ENCODE peak calls at places on chromosomes 3 and 15, in nine cellular contexts. P, R, L, C, D, H, T, Y and F are unnamed samples.

GRCh38 chr15:58477228-58477627 is 45.4 kb downstream of the LIPC start:
- DNase-seq in P (no peak), R (no peak), L (no peak), C (peak), D (no peak), H (no peak), T (no peak), Y (no peak), F (no peak)

GRCh38 chr3:16233806-16234205 is 30.9 kb downstream of the DPH3 start:
- DNase-seq in P (no peak), R (no peak), L (no peak), C (no peak), D (no peak), H (no peak), T (no peak), Y (no peak), F (no peak)

GRCh38 chr3:32181801-32182200 is 56.7 kb upstream of the CMTM8 start:
- DNase-seq in P (no peak), R (no peak), L (no peak), C (no peak), D (no peak), H (no peak), T (no peak), Y (no peak), F (peak)

GRCh38 chr3:94066829-94067470 is 4.1 kb downstream of the NSUN3 start:
- DNase-seq in P (no peak), R (no peak), L (no peak), C (no peak), D (no peak), H (no peak), T (no peak), Y (no peak), F (no peak)

GRCh38 chr3:162217603-162218002 is 721.0 kb downstream of the OTOL1 start:
- DNase-seq in P (no peak), R (no peak), L (peak), C (no peak), D (no peak), H (no peak), T (peak), Y (no peak), F (no peak)

GRCh38 chr3:113771993-113772392 is 25.2 kb downstream of the ATP6V1A start:
- DNase-seq in P (no peak), R (no peak), L (no peak), C (no peak), D (no peak), H (no peak), T (no peak), Y (no peak), F (no peak)

GRCh38 chr3:38454884-38455638 is 1.4 kb downstream of the ACVR2B start:
- DNase-seq in P (peak), R (peak), L (peak), C (peak), D (peak), H (peak), T (peak), Y (peak), F (peak)

GRCh38 chr3:146222204-146223046 is 28.5 kb downstream of the PLSCR4 start:
- DNase-seq in P (no peak), R (no peak), L (no peak), C (no peak), D (no peak), H (no peak), T (peak), Y (peak), F (peak)

GRCh38 chr15:51724673-51725072 is 12.8 kb downstream of the LYSMD2 start:
- DNase-seq in P (no peak), R (no peak), L (no peak), C (no peak), D (no peak), H (no peak), T (no peak), Y (no peak), F (no peak)

GRCh38 chr15:31342381-31342780 is 15.7 kb downstream of the KLF13 start:
- DNase-seq in P (no peak), R (no peak), L (no peak), C (no peak), D (no peak), H (no peak), T (no peak), Y (no peak), F (no peak)

GRCh38 chr15:57017024-57017423 is 98.6 kb downstream of the TCF12 start:
- DNase-seq in P (no peak), R (no peak), L (peak), C (peak), D (no peak), H (no peak), T (peak), Y (peak), F (no peak)
- H3K4me3 ChIP-seq in P (no peak), R (no peak), L (no peak), C (no peak), D (no peak), H (no peak), T (no peak), Y (no peak), F (no peak)

GRCh38 chr3:73602171-73602570 is 22.6 kb downstream of the PDZRN3 start:
- DNase-seq in P (no peak), R (no peak), L (peak), C (peak), D (no peak), H (peak), T (peak), Y (peak), F (no peak)

GRCh38 chr3:73605388-73605787 is 19.4 kb downstream of the PDZRN3 start:
- DNase-seq in P (no peak), R (no peak), L (peak), C (no peak), D (no peak), H (peak), T (peak), Y (no peak), F (no peak)

GRCh38 chr3:73604491-73604890 is 20.2 kb downstream of the PDZRN3 start:
- DNase-seq in P (no peak), R (no peak), L (no peak), C (no peak), D (no peak), H (no peak), T (peak), Y (no peak), F (no peak)

GRCh38 chr3:73605861-73606260 is 18.9 kb downstream of the PDZRN3 start:
- DNase-seq in P (no peak), R (no peak), L (no peak), C (no peak), D (no peak), H (no peak), T (no peak), Y (no peak), F (no peak)

DNA sequence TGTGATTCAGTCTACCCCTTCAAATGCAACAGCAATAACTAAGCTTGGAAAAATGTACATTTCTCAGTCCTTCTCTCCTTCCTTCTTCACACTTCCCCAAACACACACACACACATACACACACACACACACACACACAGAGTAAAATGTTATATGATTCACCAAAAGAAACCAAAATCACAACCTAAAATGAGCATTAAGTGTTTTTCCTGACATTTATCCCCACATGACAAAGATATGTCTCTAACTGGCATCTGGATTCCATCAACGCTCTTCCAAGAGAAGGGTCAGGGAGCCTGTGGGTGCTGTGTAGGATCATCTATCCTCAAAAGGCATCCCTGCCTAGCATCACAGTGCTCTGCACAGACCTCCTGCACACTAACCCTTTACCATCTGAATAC is 21.0 kb downstream of the PDZRN3 start:
- DNase-seq in P (no peak), R (no peak), L (peak), C (no peak), D (no peak), H (no peak), T (peak), Y (no peak), F (no peak)
- H3K4me3 ChIP-seq in P (no peak), R (no peak), L (peak), C (no peak), D (no peak), H (no peak), T (no peak), Y (no peak), F (no peak)

GRCh38 chr3:10948326-10948725 is 44.2 kb upstream of the SLC6A1 start:
- DNase-seq in P (no peak), R (no peak), L (no peak), C (no peak), D (no peak), H (no peak), T (no peak), Y (no peak), F (no peak)

GRCh38 chr3:10951295-10951926 is 41.1 kb upstream of the SLC6A1 start:
- DNase-seq in P (no peak), R (no peak), L (no peak), C (no peak), D (peak), H (no peak), T (no peak), Y (no peak), F (no peak)

GRCh38 chr3:10952525-10952924 is 40.0 kb upstream of the SLC6A1 start:
- DNase-seq in P (no peak), R (no peak), L (no peak), C (no peak), D (peak), H (no peak), T (no peak), Y (no peak), F (no peak)

GRCh38 chr3:10949197-10949596 is 43.4 kb upstream of the SLC6A1 start:
- DNase-seq in P (no peak), R (no peak), L (no peak), C (peak), D (no peak), H (no peak), T (no peak), Y (no peak), F (no peak)

DNA sequence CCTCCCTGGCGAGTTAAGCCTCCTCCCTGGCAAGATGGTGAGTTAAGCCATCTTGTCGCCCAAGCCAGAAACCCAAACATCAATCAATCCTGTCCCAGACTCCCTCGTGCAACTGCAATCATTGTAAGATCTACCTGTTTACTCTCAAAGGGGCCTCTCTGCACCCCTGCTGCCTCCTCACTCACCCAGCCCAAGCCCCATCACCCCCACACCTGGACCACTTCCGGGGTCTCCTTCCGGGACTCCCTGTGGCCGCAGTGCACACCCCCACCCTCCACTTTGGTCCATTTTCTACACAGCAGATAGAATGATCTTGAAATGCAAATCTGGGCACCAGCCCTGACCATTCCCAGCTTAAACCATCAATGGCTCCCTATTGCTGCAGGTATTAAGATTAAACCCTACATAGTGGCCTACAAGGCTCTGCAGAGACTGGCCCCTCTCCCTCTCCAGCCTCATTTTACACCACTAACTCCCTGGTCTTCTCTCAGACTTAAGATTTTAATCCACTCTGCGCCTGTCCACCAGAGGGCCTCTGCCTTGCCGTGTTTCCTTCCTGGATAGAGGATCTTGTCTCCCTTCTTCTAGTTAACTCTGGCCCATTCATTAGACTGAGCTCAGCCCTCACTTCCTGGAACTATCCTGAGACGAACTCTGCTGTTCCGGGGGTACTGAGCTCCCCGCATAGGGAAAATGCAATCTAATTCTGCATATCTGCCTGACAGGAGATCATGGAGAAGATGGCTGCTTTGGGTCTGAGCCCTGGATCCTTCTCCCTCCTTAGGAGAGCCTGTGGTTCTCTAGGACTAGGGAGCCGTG is 41.9 kb upstream of the SLC6A1 start:
- DNase-seq in P (no peak), R (no peak), L (peak), C (peak), D (no peak), H (peak), T (peak), Y (no peak), F (peak)
- H3K4me3 ChIP-seq in P (no peak), R (no peak), L (no peak), C (no peak), D (no peak), H (no peak), T (no peak), Y (no peak), F (no peak)

DNA sequence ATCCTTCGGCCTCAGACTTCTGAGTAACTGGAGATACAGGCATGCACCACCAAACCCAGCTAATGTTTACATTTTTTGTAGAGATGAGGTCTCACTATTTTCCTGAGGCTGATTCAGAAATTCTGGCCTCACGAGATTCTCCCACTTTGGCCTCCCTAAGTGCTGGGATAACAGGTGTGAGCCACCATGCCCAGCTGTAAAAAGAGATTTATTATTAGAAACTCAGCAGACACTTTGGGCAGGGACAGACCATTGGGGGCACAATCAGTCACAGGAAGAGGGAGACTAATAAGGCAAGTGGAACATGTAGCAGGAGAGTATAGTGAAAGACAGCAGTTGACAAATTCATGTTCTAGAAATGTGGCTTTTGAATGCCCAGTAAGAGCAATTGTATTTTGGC is 249.2 kb downstream of the CBLB start:
- DNase-seq in P (no peak), R (no peak), L (no peak), C (peak), D (no peak), H (no peak), T (no peak), Y (peak), F (no peak)
- H3K4me3 ChIP-seq in P (no peak), R (no peak), L (no peak), C (no peak), D (no peak), H (no peak), T (no peak), Y (no peak), F (no peak)

GRCh38 chr3:119702530-119703527 is at the start of gene CFAP91:
- DNase-seq in P (peak), R (peak), L (peak), C (no peak), D (peak), H (peak), T (peak), Y (peak), F (peak)

GRCh38 chr3:119700920-119701734 is 1.7 kb upstream of the CFAP91 start:
- DNase-seq in P (no peak), R (no peak), L (no peak), C (no peak), D (no peak), H (no peak), T (no peak), Y (no peak), F (no peak)

GRCh38 chr3:119700269-119700919 is 2.4 kb upstream of the CFAP91 start:
- DNase-seq in P (no peak), R (no peak), L (peak), C (no peak), D (no peak), H (peak), T (peak), Y (peak), F (peak)

DNA sequence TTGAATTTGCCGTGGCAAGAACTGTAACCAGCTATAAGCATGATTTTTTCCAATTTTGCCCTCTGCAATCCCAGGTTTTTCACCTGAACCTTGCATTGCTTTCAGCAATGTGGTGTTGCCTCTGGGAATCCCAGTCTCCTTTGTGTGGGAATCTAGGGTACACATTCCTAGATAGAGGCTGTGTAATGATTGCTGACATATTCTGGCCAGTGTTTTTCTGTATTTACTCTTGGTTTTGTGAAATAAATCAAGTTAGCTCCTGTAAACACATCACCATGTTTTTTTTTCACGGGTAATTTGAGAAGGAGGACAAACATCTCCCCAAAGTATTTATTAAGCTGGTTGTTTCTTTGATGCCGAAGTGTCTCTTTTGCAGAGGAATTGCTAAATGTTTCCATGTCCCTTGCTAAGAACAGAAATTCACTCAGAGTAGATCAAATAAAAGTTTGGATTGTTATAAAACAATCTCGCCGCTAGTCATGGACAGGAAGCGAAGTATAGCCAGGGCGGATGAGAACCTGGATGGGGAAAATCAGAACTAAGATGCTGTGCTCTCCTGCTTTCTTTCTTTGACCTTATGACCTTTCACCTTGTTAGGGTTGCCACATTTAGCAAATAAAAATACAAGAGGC is 1.2 kb downstream of the CFAP91 start:
- DNase-seq in P (no peak), R (no peak), L (no peak), C (no peak), D (no peak), H (no peak), T (no peak), Y (no peak), F (no peak)
- H3K4me3 ChIP-seq in P (peak), R (no peak), L (no peak), C (no peak), D (no peak), H (no peak), T (no peak), Y (no peak), F (no peak)

GRCh38 chr3:33438284-33438668 is 1.9 kb downstream of the UBP1 start:
- DNase-seq in P (no peak), R (no peak), L (peak), C (peak), D (no peak), H (peak), T (peak), Y (peak), F (peak)
- H3K4me3 ChIP-seq in P (peak), R (peak), L (peak), C (peak), D (peak), H (peak), T (peak), Y (peak), F (peak)